ENCODE peak calls at places on chromosomes 7 and 10, in seven cellular contexts. O, L, J, H, P, A and F are unnamed samples.

GRCh38 chr10:58807631-58808024 is 295.0 kb downstream of the BICC1 start:
- ATAC-seq in O (peak), L (no peak), J (peak), H (peak), P (peak), A (peak), F (peak)

GRCh38 chr7:32158751-32159360 is 88.6 kb upstream of the PDE1C start:
- ATAC-seq in O (no peak), L (no peak), J (no peak), H (no peak), P (no peak), A (no peak), F (no peak)

GRCh38 chr10:22906767-22907166 is 21.1 kb upstream of the ARMC3 start:
- ATAC-seq in O (no peak), L (no peak), J (no peak), H (no peak), P (no peak), A (no peak), F (no peak)

GRCh38 chr7:139094596-139094995 is 14.9 kb downstream of the ZC3HAV1 start:
- ATAC-seq in O (peak), L (peak), J (peak), H (no peak), P (peak), A (no peak), F (peak)

GRCh38 chr7:36047254-36047653 is 105.8 kb upstream of the EEPD1 start:
- ATAC-seq in O (peak), L (peak), J (no peak), H (peak), P (no peak), A (no peak), F (no peak)

GRCh38 chr10:93600446-93600860 is 582 bp downstream of the RBP4 start:
- ATAC-seq in O (peak), L (no peak), J (no peak), H (no peak), P (peak), A (peak), F (no peak)

GRCh38 chr10:697097-697875 is 7.8 kb upstream of the DIP2C start:
- ATAC-seq in O (no peak), L (peak), J (no peak), H (no peak), P (no peak), A (no peak), F (no peak)

GRCh38 chr10:72272689-72273409 is 875 bp upstream of the DDIT4 start:
- ATAC-seq in O (peak), L (peak), J (peak), H (peak), P (peak), A (peak), F (peak)

GRCh38 chr10:64733980-64734379 is 1212.8 kb downstream of the REEP3 start:
- ATAC-seq in O (no peak), L (peak), J (no peak), H (no peak), P (peak), A (peak), F (no peak)

GRCh38 chr7:124263232-124263827 is 230.5 kb upstream of the TMEM229A start:
- ATAC-seq in O (no peak), L (peak), J (no peak), H (no peak), P (no peak), A (no peak), F (no peak)

GRCh38 chr10:70499829-70500167 is 21.2 kb downstream of the PALD1 start:
- ATAC-seq in O (no peak), L (peak), J (no peak), H (no peak), P (no peak), A (no peak), F (no peak)

GRCh38 chr7:51340936-51341335 is 24.3 kb upstream of the COBL start:
- ATAC-seq in O (no peak), L (no peak), J (no peak), H (no peak), P (no peak), A (no peak), F (no peak)

GRCh38 chr10:71685554-71686202 is 33.9 kb downstream of the C10orf105 start:
- ATAC-seq in O (no peak), L (no peak), J (no peak), H (no peak), P (no peak), A (no peak), F (no peak)

GRCh38 chr7:157008206-157009169 is 2.0 kb downstream of the MNX1 start:
- ATAC-seq in O (no peak), L (peak), J (no peak), H (no peak), P (no peak), A (no peak), F (no peak)

GRCh38 chr7:93902777-93903423 is 3.5 kb upstream of the GNGT1 start:
- ATAC-seq in O (peak), L (peak), J (peak), H (no peak), P (peak), A (no peak), F (peak)

GRCh38 chr7:51430480-51431086 is 114.0 kb upstream of the COBL start:
- ATAC-seq in O (peak), L (peak), J (no peak), H (no peak), P (peak), A (peak), F (no peak)

GRCh38 chr7:1810521-1810920 is 140.4 kb downstream of the ELFN1 start:
- ATAC-seq in O (no peak), L (no peak), J (no peak), H (no peak), P (no peak), A (no peak), F (no peak)

GRCh38 chr10:13924020-13924725 is 337.4 kb downstream of the PRPF18 start:
- ATAC-seq in O (peak), L (no peak), J (peak), H (no peak), P (peak), A (no peak), F (peak)

GRCh38 chr7:116122972-116123595 is 87.3 kb upstream of the TES start:
- ATAC-seq in O (peak), L (peak), J (no peak), H (no peak), P (peak), A (no peak), F (no peak)

GRCh38 chr10:49174261-49174925 is 13.8 kb downstream of the TMEM273 start:
- ATAC-seq in O (no peak), L (no peak), J (no peak), H (no peak), P (no peak), A (no peak), F (no peak)

GRCh38 chr10:95675403-95676116 is 18.2 kb downstream of the TCTN3 start:
- ATAC-seq in O (no peak), L (no peak), J (no peak), H (no peak), P (peak), A (peak), F (no peak)

GRCh38 chr7:47253650-47254080 is 328.2 kb downstream of the TNS3 start:
- ATAC-seq in O (peak), L (peak), J (peak), H (peak), P (peak), A (peak), F (peak)

GRCh38 chr7:135757719-135758411 is 9.3 kb upstream of the FAM180A start:
- ATAC-seq in O (peak), L (no peak), J (peak), H (no peak), P (peak), A (no peak), F (peak)

GRCh38 chr7:106858618-106859532 is 6.2 kb upstream of the PIK3CG start:
- ATAC-seq in O (no peak), L (no peak), J (peak), H (no peak), P (peak), A (no peak), F (peak)

GRCh38 chr7:142813262-142813661 is 41.6 kb upstream of the EPHB6 start:
- ATAC-seq in O (peak), L (no peak), J (no peak), H (no peak), P (no peak), A (peak), F (no peak)

GRCh38 chr10:94363251-94363565 is 469 bp upstream of the NOC3L start:
- ATAC-seq in O (peak), L (peak), J (peak), H (peak), P (peak), A (peak), F (peak)

GRCh38 chr7:749121-749520 is 22.0 kb upstream of the PRKAR1B start:
- ATAC-seq in O (no peak), L (no peak), J (peak), H (no peak), P (no peak), A (peak), F (peak)

GRCh38 chr7:50657341-50657873 is 92.2 kb upstream of the DDC start:
- ATAC-seq in O (peak), L (no peak), J (peak), H (peak), P (peak), A (peak), F (peak)

GRCh38 chr10:48470115-48470892 is 134.6 kb downstream of the ARHGAP22 start:
- ATAC-seq in O (peak), L (no peak), J (no peak), H (no peak), P (no peak), A (no peak), F (no peak)

GRCh38 chr7:2849941-2850766 is 6.0 kb upstream of the GNA12 start:
- ATAC-seq in O (no peak), L (no peak), J (no peak), H (no peak), P (no peak), A (no peak), F (no peak)

GRCh38 chr7:31893365-31893764 is 176.8 kb downstream of the PDE1C start:
- ATAC-seq in O (no peak), L (peak), J (no peak), H (no peak), P (no peak), A (no peak), F (no peak)

GRCh38 chr7:27172823-27173411 is 1.2 kb downstream of the HOXA10 start:
- ATAC-seq in O (peak), L (no peak), J (peak), H (peak), P (peak), A (peak), F (no peak)

GRCh38 chr7:35755711-35756110 is 45.1 kb upstream of the SEPTIN7 start:
- ATAC-seq in O (no peak), L (no peak), J (no peak), H (no peak), P (no peak), A (no peak), F (no peak)

GRCh38 chr7:150337179-150337578 is 4.2 kb downstream of the RARRES2 start:
- ATAC-seq in O (no peak), L (no peak), J (no peak), H (no peak), P (no peak), A (peak), F (no peak)

GRCh38 chr7:29563590-29564454 is at the start of gene PRR15:
- ATAC-seq in O (peak), L (no peak), J (peak), H (peak), P (peak), A (peak), F (no peak)

GRCh38 chr10:119270893-119271361 is 63.6 kb downstream of the GRK5 start:
- ATAC-seq in O (peak), L (peak), J (peak), H (peak), P (peak), A (peak), F (peak)

GRCh38 chr7:108146070-108146842 is 16.1 kb upstream of the LAMB4 start:
- ATAC-seq in O (peak), L (peak), J (peak), H (peak), P (peak), A (peak), F (no peak)

DNA sequence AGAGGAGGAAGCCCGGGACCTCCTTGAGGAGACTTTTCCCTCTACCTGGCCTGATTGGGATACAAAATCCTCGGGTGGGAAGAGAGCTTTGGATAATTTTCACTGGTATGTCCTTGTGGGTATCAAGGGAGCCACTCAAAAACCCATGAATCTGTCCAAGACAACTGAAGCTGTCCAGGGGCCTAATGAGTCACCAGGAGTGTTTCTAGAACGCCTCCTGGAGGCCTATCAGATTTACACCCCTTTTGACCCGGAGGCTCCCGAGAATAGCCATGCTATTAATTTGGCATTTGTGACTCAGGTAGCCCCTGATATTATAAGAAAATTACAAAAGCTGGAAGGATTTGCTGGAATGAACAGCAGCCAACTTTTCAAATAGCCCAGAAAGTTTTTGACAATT is 38.6 kb downstream of the ZNF25 start:
- ATAC-seq in O (no peak), L (no peak), J (no peak), H (no peak), P (no peak), A (no peak), F (no peak)
- TF ChIP-seq CTCF in O (no peak), L (no peak), J (no peak), H (no peak), P (no peak), A (no peak), F (no peak)

GRCh38 chr7:129225931-129226572 is 1.2 kb downstream of the AHCYL2 start:
- ATAC-seq in O (no peak), L (no peak), J (no peak), H (no peak), P (no peak), A (no peak), F (no peak)
- H3K27ac ChIP-seq in O (no peak), L (no peak), J (peak), H (peak), P (no peak), A (peak), F (peak)

DNA sequence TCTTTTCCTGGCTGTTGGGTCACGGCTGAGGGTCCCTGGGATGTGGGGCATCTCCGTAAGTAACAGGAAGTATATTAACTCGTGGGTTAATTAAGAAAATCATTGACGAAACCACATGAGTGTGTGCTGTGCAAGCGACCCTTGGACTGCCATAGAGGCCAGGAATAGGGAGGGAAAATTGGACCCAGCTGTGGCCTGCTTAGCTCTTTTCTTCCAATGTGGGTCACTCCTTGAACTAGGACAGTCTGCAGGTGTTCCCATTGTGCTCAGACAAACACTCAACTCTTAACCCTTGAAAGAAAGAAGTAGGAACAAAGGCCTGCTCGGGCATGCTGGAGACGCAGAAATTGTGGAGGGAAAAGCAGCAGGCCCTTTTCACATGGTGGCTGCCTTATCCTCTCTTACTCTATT is 25.6 kb upstream of the PLEKHA1 start:
- ATAC-seq in O (no peak), L (no peak), J (no peak), H (no peak), P (no peak), A (peak), F (no peak)
- H3K4me3 ChIP-seq in O (no peak), L (no peak), J (no peak), H (no peak), P (no peak), A (no peak), F (no peak)

GRCh38 chr10:68787813-68788212 is 39.5 kb upstream of the STOX1 start:
- ATAC-seq in O (no peak), L (no peak), J (no peak), H (no peak), P (no peak), A (no peak), F (no peak)

GRCh38 chr10:68795886-68796532 is 31.3 kb upstream of the STOX1 start:
- ATAC-seq in O (no peak), L (no peak), J (no peak), H (no peak), P (no peak), A (no peak), F (no peak)

GRCh38 chr10:68790476-68790875 is 36.9 kb upstream of the STOX1 start:
- ATAC-seq in O (no peak), L (no peak), J (no peak), H (no peak), P (no peak), A (no peak), F (no peak)

GRCh38 chr10:68796609-68797008 is 30.7 kb upstream of the STOX1 start:
- ATAC-seq in O (no peak), L (no peak), J (no peak), H (no peak), P (peak), A (no peak), F (no peak)

DNA sequence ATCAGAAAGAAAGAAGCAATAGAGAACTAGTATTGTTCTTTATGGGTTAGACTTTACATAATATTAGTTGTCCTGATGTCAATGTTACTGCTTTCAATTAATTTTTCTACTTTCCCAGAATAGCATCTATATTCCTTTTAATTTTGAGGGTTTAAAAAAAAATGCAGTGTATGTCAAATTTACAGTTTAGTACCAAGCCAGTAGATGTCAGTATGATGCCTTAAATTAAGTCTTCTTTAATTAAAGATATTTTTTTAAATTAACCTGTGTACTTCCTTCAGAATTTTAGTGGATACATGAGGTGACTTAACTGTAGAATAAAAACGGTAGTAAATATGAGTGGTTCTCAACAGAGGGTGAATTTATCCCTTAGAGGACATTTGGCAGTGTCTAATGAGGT is 35.2 kb upstream of the STOX1 start:
- ATAC-seq in O (no peak), L (no peak), J (no peak), H (no peak), P (no peak), A (no peak), F (no peak)
- TF ChIP-seq CTCF in O (peak), L (no peak), J (no peak), H (peak), P (no peak), A (no peak), F (peak)